ENCODE peak calls at places on chromosomes 11 and 22, in four cellular contexts. A is NCI-H1092, V is AG08395, U is A172. S is an unnamed sample.

GRCh38 chr11:86551286-86551685 is 121.1 kb downstream of the ME3 start:
- DNase-seq in A (no peak), V (peak), U (peak), S (no peak)

GRCh38 chr11:34238966-34239365 is 118.8 kb downstream of the ABTB2 start:
- DNase-seq in A (no peak), V (no peak), U (no peak), S (no peak)

GRCh38 chr11:19938866-19939265 is 221.4 kb downstream of the DBX1 start:
- DNase-seq in A (no peak), V (no peak), U (no peak), S (no peak)

GRCh38 chr11:22359295-22359694 is 21.1 kb downstream of the SLC17A6 start:
- DNase-seq in A (no peak), V (no peak), U (no peak), S (no peak)

GRCh38 chr11:110093407-110094297 is 460 bp downstream of the ZC3H12C start:
- DNase-seq in A (peak), V (peak), U (peak), S (no peak)

GRCh38 chr11:64028398-64029115 is 7.2 kb upstream of the FLRT1 start:
- DNase-seq in A (peak), V (no peak), U (no peak), S (peak)

GRCh38 chr11:58900479-58901420 is 38.5 kb upstream of the GLYATL1 start:
- DNase-seq in A (no peak), V (peak), U (peak), S (no peak)

GRCh38 chr11:1553808-1554594 is 18.1 kb downstream of the DUSP8 start:
- DNase-seq in A (no peak), V (no peak), U (no peak), S (no peak)

GRCh38 chr11:29432719-29433325 is 584.0 kb downstream of the KCNA4 start:
- DNase-seq in A (no peak), V (peak), U (peak), S (no peak)

GRCh38 chr11:122033193-122033592 is 82.8 kb downstream of the BLID start:
- DNase-seq in A (no peak), V (no peak), U (no peak), S (no peak)

GRCh38 chr11:14418801-14419417 is 59.9 kb upstream of the RRAS2 start:
- DNase-seq in A (no peak), V (no peak), U (peak), S (no peak)

GRCh38 chr11:75969626-75970308 is 154.8 kb downstream of the UVRAG start:
- DNase-seq in A (no peak), V (peak), U (no peak), S (no peak)

GRCh38 chr11:20609727-20610707 is 10.6 kb downstream of the SLC6A5 start:
- DNase-seq in A (peak), V (peak), U (peak), S (peak)

GRCh38 chr22:36373258-36373579 is 14.5 kb downstream of the MYH9 start:
- DNase-seq in A (no peak), V (no peak), U (no peak), S (no peak)

GRCh38 chr11:75087319-75088055 is 9.2 kb downstream of the OR2AT4 start:
- DNase-seq in A (no peak), V (no peak), U (no peak), S (no peak)

GRCh38 chr11:62705401-62705800 is 1.8 kb downstream of the BSCL2 start:
- DNase-seq in A (no peak), V (no peak), U (peak), S (no peak)

GRCh38 chr22:28146401-28147304 is 227.6 kb upstream of the PITPNB start:
- DNase-seq in A (no peak), V (no peak), U (no peak), S (peak)

GRCh38 chr11:73622920-73623593 is 23.3 kb upstream of the PLEKHB1 start:
- DNase-seq in A (no peak), V (peak), U (no peak), S (no peak)

GRCh38 chr22:23053912-23054530 is 16.3 kb upstream of the GNAZ start:
- DNase-seq in A (no peak), V (no peak), U (no peak), S (no peak)

GRCh38 chr22:42906605-42907338 is 49.7 kb upstream of the ARFGAP3 start:
- DNase-seq in A (no peak), V (peak), U (no peak), S (no peak)

GRCh38 chr11:112394304-112394703 is 133.6 kb upstream of the PLET1 start:
- DNase-seq in A (no peak), V (no peak), U (no peak), S (no peak)

GRCh38 chr11:69812256-69812655 is 7.0 kb downstream of the FGF3 start:
- DNase-seq in A (no peak), V (no peak), U (no peak), S (no peak)

GRCh38 chr11:71251159-71251721 is 1.1 kb downstream of the SHANK2 start:
- DNase-seq in A (peak), V (peak), U (no peak), S (no peak)

GRCh38 chr11:7688238-7688826 is 15.0 kb upstream of the CYB5R2 start:
- DNase-seq in A (no peak), V (peak), U (no peak), S (no peak)

GRCh38 chr11:16820324-16821092 is 82.1 kb downstream of the C11orf58 start:
- DNase-seq in A (peak), V (peak), U (peak), S (peak)

GRCh38 chr11:101049123-101049522 is 80.5 kb downstream of the PGR start:
- DNase-seq in A (no peak), V (no peak), U (peak), S (no peak)